ENCODE peak calls at places on chromosomes 11 and 22, in six cellular contexts. X is skeletal muscle cell; S is fibroblast of the aortic adventitia; N is posterior cingulate gyrus; K is stimulated activated CD4-positive, alpha-beta T cell treated with anti-CD3 and anti-CD28 coated beads, Interleukin-4, amount 100 ng/mL, for 24 hours; L is T-cell. R is an unnamed sample.

GRCh38 chr11:124807201-124807600 is 7.0 kb upstream of the MSANTD2 start:
- DNase-seq in N (no peak), K (no peak), X (no peak), S (no peak), L (no peak), R (no peak)

GRCh38 chr11:133552938-133553337 is 20.6 kb upstream of the OPCML start:
- DNase-seq in L (no peak), S (no peak), K (no peak), N (no peak), X (no peak), R (no peak)

GRCh38 chr11:111913997-111914396 is 1.5 kb downstream of the HSPB2 start:
- DNase-seq in L (no peak), X (no peak), N (peak; percentile 64), K (no peak), S (peak; percentile 86), R (no peak)

GRCh38 chr11:77634724-77635123 is 2.9 kb downstream of the CLNS1A start:
- DNase-seq in L (no peak), K (no peak), S (no peak), N (no peak), X (no peak), R (no peak)

GRCh38 chr11:1228183-1228821 is 5.4 kb downstream of the MUC5B start:
- DNase-seq in L (no peak), S (no peak), X (no peak), N (no peak), K (no peak), R (no peak)

GRCh38 chr22:42366815-42367581 is 65.2 kb downstream of the NFAM1 start:
- DNase-seq in K (no peak), L (no peak), X (no peak), N (peak; percentile 61), S (peak; percentile 49), R (no peak)

GRCh38 chr11:97610000-97610399 is 1220.2 kb downstream of the JRKL start:
- DNase-seq in N (no peak), X (no peak), K (no peak), L (no peak), S (peak; percentile 2), R (no peak)

GRCh38 chr11:73359341-73359740 is 16.9 kb upstream of the RELT start:
- DNase-seq in X (peak; percentile 25), K (no peak), N (no peak), L (no peak), S (peak; percentile 45), R (no peak)

GRCh38 chr22:30655532-30655931 is 12.1 kb downstream of the DUSP18 start:
- DNase-seq in K (no peak), N (no peak), S (no peak), L (no peak), X (no peak), R (no peak)

GRCh38 chr22:50551160-50551752 is 5.6 kb downstream of the KLHDC7B start:
- DNase-seq in S (no peak), L (no peak), N (no peak), K (no peak), X (no peak), R (no peak)

GRCh38 chr11:33718441-33718840 is 17.8 kb downstream of the CD59 start:
- DNase-seq in K (no peak), X (no peak), L (no peak), S (no peak), N (no peak), R (no peak)

GRCh38 chr22:19785461-19786263 is 25.1 kb downstream of the TBX1 start:
- DNase-seq in K (no peak), L (no peak), X (no peak), N (no peak), S (no peak), R (no peak)

GRCh38 chr11:128323381-128323780 is 264.0 kb downstream of the ETS1 start:
- DNase-seq in S (peak; percentile 37), L (no peak), N (no peak), K (peak; percentile 41), X (no peak), R (no peak)

GRCh38 chr22:49119551-49119952 is 708.1 kb downstream of the BRD1 start:
- DNase-seq in S (no peak), X (no peak), N (no peak), L (no peak), K (no peak), R (no peak)

GRCh38 chr11:60924906-60925684 is 835 bp downstream of the TMEM132A start:
- DNase-seq in N (no peak), K (no peak), X (no peak), S (no peak), L (no peak), R (peak; percentile 59)

GRCh38 chr11:41403462-41403861 is 56.0 kb downstream of the LRRC4C start:
- DNase-seq in K (no peak), S (no peak), X (no peak), L (no peak), N (no peak), R (no peak)

GRCh38 chr11:60889869-60890311 is 16.5 kb downstream of the PRPF19 start:
- DNase-seq in N (no peak), K (no peak), S (no peak), X (no peak), L (no peak), R (no peak)

GRCh38 chr11:111605681-111606080 is 3.4 kb downstream of the SIK2 start:
- DNase-seq in L (no peak), N (no peak), K (no peak), S (no peak), X (no peak), R (no peak)

GRCh38 chr22:22827187-22827948 is 60.2 kb upstream of the IGLL5 start:
- DNase-seq in S (no peak), N (no peak), X (no peak), K (no peak), L (no peak), R (no peak)

GRCh38 chr22:33038131-33038772 is 19.9 kb downstream of the SYN3 start:
- DNase-seq in X (no peak), L (no peak), S (no peak), N (no peak), K (no peak), R (no peak)

GRCh38 chr22:33409134-33409533 is 351.0 kb upstream of the SYN3 start:
- DNase-seq in L (no peak), X (no peak), S (no peak), K (no peak), N (no peak), R (no peak)

GRCh38 chr11:93494341-93494740 is 48.9 kb downstream of the SMCO4 start:
- DNase-seq in L (no peak), N (no peak), X (no peak), K (no peak), S (no peak), R (no peak)

GRCh38 chr11:118193910-118194566 is 17.6 kb upstream of the SCN2B start:
- DNase-seq in N (no peak), K (no peak), L (no peak), S (no peak), X (no peak), R (no peak)

GRCh38 chr22:27405672-27406388 is 395.7 kb downstream of the MN1 start:
- DNase-seq in N (peak; percentile 67), K (no peak), S (peak; percentile 52), X (no peak), L (no peak), R (peak; percentile 53)

GRCh38 chr11:68313574-68314202 is 1.3 kb downstream of the LRP5 start:
- DNase-seq in X (no peak), K (no peak), S (peak; percentile 25), L (no peak), N (no peak), R (peak; percentile 67)

GRCh38 chr22:42920101-42920820 is 63.2 kb upstream of the ARFGAP3 start:
- DNase-seq in L (no peak), N (no peak), S (peak; percentile 61), X (no peak), K (no peak), R (peak; percentile 53)